ENCODE peak calls at places on chromosomes 13 and 19, in six cellular contexts. T, B, U, P, S and D are unnamed samples.

GRCh38 chr19:8370176-8371010 is 6.4 kb downstream of the ANGPTL4 start:
- DNase-seq in T (no peak), B (peak; percentile 18), U (no peak), P (no peak), S (no peak), D (no peak)

GRCh38 chr19:33749016-33749415 is 47.7 kb upstream of the KCTD15 start:
- DNase-seq in T (no peak), B (no peak), U (no peak), P (no peak), S (no peak), D (no peak)

GRCh38 chr13:94481966-94482365 is 2.5 kb upstream of the DCT start:
- DNase-seq in T (peak; percentile 66), B (no peak), U (no peak), P (peak; percentile 10), S (peak; percentile 10), D (no peak)

GRCh38 chr19:35675589-35676140 is 9.3 kb downstream of the UPK1A start:
- DNase-seq in T (no peak), B (no peak), U (no peak), P (no peak), S (no peak), D (no peak)

GRCh38 chr19:1133471-1133929 is 29.7 kb downstream of the GPX4 start:
- DNase-seq in T (no peak), B (peak; percentile 85), U (peak; percentile 79), P (peak; percentile 41), S (no peak), D (peak; percentile 42)

GRCh38 chr13:35630551-35631275 is 154.2 kb upstream of the MAB21L1 start:
- DNase-seq in T (peak; percentile 70), B (peak; percentile 7), U (no peak), P (peak; percentile 15), S (peak; percentile 52), D (peak; percentile 52)

GRCh38 chr19:35513975-35514809 is 743 bp upstream of the DMKN start:
- DNase-seq in T (no peak), B (peak; percentile 34), U (no peak), P (no peak), S (peak; percentile 25), D (no peak)

GRCh38 chr13:89455741-89456140 is 1784.6 kb downstream of the SLITRK5 start:
- DNase-seq in T (no peak), B (no peak), U (no peak), P (no peak), S (no peak), D (no peak)

GRCh38 chr19:56351208-56351607 is 36.6 kb upstream of the ZSCAN5A start:
- DNase-seq in T (no peak), B (no peak), U (no peak), P (no peak), S (no peak), D (no peak)

GRCh38 chr13:35378939-35379338 is 97.5 kb downstream of the MAB21L1 start:
- DNase-seq in T (peak; percentile 19), B (no peak), U (no peak), P (no peak), S (no peak), D (no peak)

GRCh38 chr19:5580116-5580515 is 12.4 kb upstream of the TINCR start:
- DNase-seq in T (no peak), B (no peak), U (no peak), P (no peak), S (no peak), D (no peak)

GRCh38 chr19:4350726-4351125 is 7.4 kb downstream of the MPND start:
- DNase-seq in T (no peak), B (no peak), U (no peak), P (no peak), S (no peak), D (no peak)

GRCh38 chr13:101449971-101450748 is 2.3 kb upstream of the ITGBL1 start:
- DNase-seq in T (peak; percentile 93), B (no peak), U (no peak), P (peak; percentile 42), S (no peak), D (no peak)

GRCh38 chr19:913080-913748 is at the start of gene R3HDM4:
- DNase-seq in T (peak; percentile 37), B (peak; percentile 69), U (no peak), P (peak; percentile 61), S (no peak), D (peak; percentile 83)

GRCh38 chr13:52846567-52847321 is 1.7 kb downstream of the PCDH8 start:
- DNase-seq in T (peak; percentile 2), B (no peak), U (no peak), P (no peak), S (no peak), D (no peak)

GRCh38 chr19:17103177-17103576 is 27.6 kb downstream of the MYO9B start:
- DNase-seq in T (peak; percentile 45), B (peak; percentile 56), U (no peak), P (peak; percentile 35), S (peak; percentile 56), D (peak; percentile 46)

GRCh38 chr13:110576070-110576394 is 14.5 kb upstream of the RAB20 start:
- DNase-seq in T (no peak), B (no peak), U (no peak), P (no peak), S (no peak), D (no peak)

GRCh38 chr13:107144432-107144831 is 576.5 kb upstream of the ARGLU1 start:
- DNase-seq in T (peak; percentile 27), B (no peak), U (no peak), P (no peak), S (no peak), D (no peak)

GRCh38 chr13:39765801-39766463 is 110.5 kb downstream of the COG6 start:
- DNase-seq in T (no peak), B (no peak), U (no peak), P (no peak), S (no peak), D (no peak)

GRCh38 chr19:52995711-52996110 is 18.0 kb upstream of the ERVV-1 start:
- DNase-seq in T (no peak), B (no peak), U (no peak), P (no peak), S (no peak), D (no peak)

GRCh38 chr19:41265376-41266153 is 1.4 kb downstream of the HNRNPUL1 start:
- DNase-seq in T (peak; percentile 37), B (peak; percentile 20), U (no peak), P (peak; percentile 74), S (peak; percentile 56), D (no peak)

GRCh38 chr19:41263850-41264580 is at the start of gene HNRNPUL1:
- DNase-seq in T (peak; percentile 100), B (peak; percentile 93), U (peak; percentile 100), P (peak; percentile 100), S (peak; percentile 100), D (peak; percentile 98)

GRCh38 chr19:41263042-41263849 is 926 bp upstream of the HNRNPUL1 start:
- DNase-seq in T (peak; percentile 96), B (peak; percentile 47), U (peak; percentile 42), P (peak; percentile 76), S (peak; percentile 35), D (peak; percentile 42)

GRCh38 chr19:41261474-41262190 is 2.5 kb upstream of the HNRNPUL1 start:
- DNase-seq in T (no peak), B (no peak), U (no peak), P (no peak), S (no peak), D (no peak)

DNA sequence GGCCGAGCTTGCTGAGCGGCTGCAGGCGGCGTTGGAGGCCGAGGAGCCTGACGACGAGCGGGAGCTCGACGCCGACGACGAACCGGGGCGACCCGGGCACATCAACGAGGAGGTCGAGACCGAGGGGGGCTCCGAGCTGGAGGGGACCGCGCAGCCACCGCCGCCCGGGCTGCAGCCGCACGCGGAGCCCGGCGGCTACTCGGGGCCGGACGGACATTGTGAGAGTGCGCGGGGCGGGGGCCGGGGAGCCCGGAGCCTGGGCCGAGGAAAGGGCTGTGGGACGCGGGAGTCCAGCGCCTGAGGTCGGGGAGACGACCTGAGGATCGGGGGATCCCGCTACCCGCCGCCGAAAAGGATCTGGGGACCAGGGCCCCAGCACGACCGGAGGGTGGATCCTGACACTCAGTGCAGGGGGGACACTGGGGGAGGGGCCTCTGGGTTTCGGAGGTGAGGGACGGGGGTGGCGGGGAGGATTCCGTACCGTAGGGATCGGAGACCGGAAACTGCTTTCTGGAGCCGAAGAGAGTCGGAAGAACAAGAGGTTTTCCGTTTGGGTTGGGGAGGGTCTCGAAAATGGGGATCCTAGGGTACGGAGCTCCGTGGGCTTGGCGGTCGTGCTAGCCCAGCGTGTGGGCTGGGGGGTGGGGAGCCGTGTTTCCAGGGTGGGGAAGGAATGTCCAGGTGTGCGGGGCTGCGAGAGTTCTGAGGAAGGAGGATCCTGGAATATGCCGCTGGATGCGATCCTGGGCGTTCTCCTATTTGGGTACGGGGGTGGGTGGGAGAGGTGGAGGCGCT is 606 bp downstream of the HNRNPUL1 start:
- DNase-seq in T (peak; percentile 34), B (peak; percentile 72), U (no peak), P (peak; percentile 82), S (peak; percentile 46), D (peak; percentile 17)
- TF ChIP-seq BHLHE40 in T (no peak), B (no peak), U (no peak), P (no peak), S (no peak), D (no peak)

GRCh38 chr13:51518847-51519246 is 65.4 kb upstream of the WDFY2 start:
- DNase-seq in T (peak; percentile 40), B (no peak), U (no peak), P (no peak), S (no peak), D (no peak)

GRCh38 chr13:51523082-51523518 is 61.2 kb upstream of the WDFY2 start:
- DNase-seq in T (peak; percentile 69), B (no peak), U (no peak), P (no peak), S (peak; percentile 53), D (no peak)

GRCh38 chr13:51524312-51524711 is 60.0 kb upstream of the WDFY2 start:
- DNase-seq in T (peak; percentile 44), B (no peak), U (no peak), P (no peak), S (peak; percentile 95), D (no peak)

GRCh38 chr13:51519839-51520238 is 64.4 kb upstream of the WDFY2 start:
- DNase-seq in T (peak; percentile 61), B (no peak), U (no peak), P (no peak), S (peak; percentile 52), D (no peak)

DNA sequence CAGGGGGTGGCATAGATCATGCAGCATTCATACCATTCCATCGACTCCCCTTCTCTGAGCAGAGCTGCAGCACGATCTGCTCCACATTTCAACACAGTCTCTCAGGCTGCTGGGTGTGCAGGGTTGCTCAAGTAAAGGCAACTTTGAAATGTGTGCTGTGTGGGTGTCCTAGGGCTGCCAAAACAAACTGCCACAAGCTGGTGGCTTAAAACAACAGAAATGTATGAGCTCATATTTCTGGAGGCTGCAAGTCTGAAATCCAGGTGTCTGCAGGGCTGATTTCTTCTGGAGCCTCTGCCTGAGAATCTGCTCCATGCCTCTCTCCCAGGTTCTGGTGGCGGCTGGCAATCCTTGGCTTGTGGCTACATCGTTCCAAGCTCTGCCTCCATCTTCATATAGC is 63.7 kb upstream of the WDFY2 start:
- DNase-seq in T (peak; percentile 80), B (no peak), U (no peak), P (no peak), S (peak; percentile 63), D (no peak)
- TF ChIP-seq BHLHE40 in T (peak; percentile 74), B (no peak), U (no peak), P (no peak), S (no peak), D (no peak)

GRCh38 chr13:26111797-26112196 is 60.0 kb upstream of the SHISA2 start:
- DNase-seq in T (no peak), B (no peak), U (no peak), P (no peak), S (no peak), D (no peak)
- TF ChIP-seq BHLHE40 in T (no peak), B (no peak), U (no peak), P (no peak), S (no peak), D (no peak)

GRCh38 chr13:48068952-48069351 is 26.0 kb downstream of the MED4 start:
- DNase-seq in T (no peak), B (no peak), U (no peak), P (no peak), S (no peak), D (no peak)
- TF ChIP-seq BHLHE40 in T (no peak), B (no peak), U (no peak), P (no peak), S (no peak), D (no peak)